ENCODE peak calls at places on chromosomes 4 and X, in eight cellular contexts. A, B, U, N, G, D, E and K are unnamed samples.

GRCh38 chr4:1242506-1243450 is 6.2 kb downstream of the CTBP1 start:
- DNase-seq in N (no peak), E (no peak), G (no peak), A (no peak), U (no peak), D (no peak), B (peak; percentile 6), K (no peak)

GRCh38 chr4:104592894-104593470 is 98.3 kb upstream of the CXXC4 start:
- DNase-seq in D (no peak), N (peak; percentile 68), G (no peak), E (peak; percentile 52), A (peak; percentile 0), B (no peak), U (peak; percentile 10), K (peak; percentile 90)

GRCh38 chr4:90187148-90187884 is 60.1 kb downstream of the CCSER1 start:
- DNase-seq in D (no peak), A (no peak), E (no peak), G (no peak), U (no peak), B (no peak), N (no peak), K (no peak)

GRCh38 chr4:81260443-81261102 is 45.6 kb upstream of the PRKG2 start:
- DNase-seq in U (peak; percentile 46), G (no peak), E (no peak), B (peak; percentile 6), N (no peak), A (no peak), D (peak; percentile 1), K (no peak)

GRCh38 chr4:177246636-177247584 is 62.8 kb upstream of the NEIL3 start:
- DNase-seq in D (no peak), B (no peak), E (peak; percentile 49), G (no peak), U (no peak), A (peak; percentile 80), N (peak; percentile 78), K (peak; percentile 23)

GRCh38 chrX:106917830-106918500 is 2.2 kb upstream of the CLDN2 start:
- DNase-seq in A (peak; percentile 71), E (peak; percentile 68), G (no peak), N (peak; percentile 55), U (no peak), D (peak; percentile 83), B (no peak), K (peak; percentile 20)

GRCh38 chrX:70508296-70508911 is 63.8 kb downstream of the DLG3 start:
- DNase-seq in A (peak; percentile 8), N (no peak), G (no peak), B (no peak), D (no peak), E (no peak), U (peak; percentile 5), K (peak; percentile 1)

GRCh38 chrX:100913111-100913510 is 15.6 kb downstream of the XKRX start:
- DNase-seq in N (no peak), B (no peak), U (no peak), D (no peak), G (no peak), E (no peak), A (no peak), K (no peak)

GRCh38 chrX:65921363-65921762 is 118.5 kb downstream of the VSIG4 start:
- DNase-seq in G (no peak), U (no peak), B (no peak), N (no peak), E (no peak), D (no peak), A (no peak), K (no peak)

GRCh38 chr4:673349-674091 is 556 bp downstream of the ATP5ME start:
- DNase-seq in N (no peak), E (no peak), G (no peak), A (no peak), D (no peak), U (peak; percentile 61), B (no peak), K (peak; percentile 36)

GRCh38 chr4:89152972-89153371 is 41.6 kb downstream of the TIGD2 start:
- DNase-seq in U (peak; percentile 24), N (no peak), D (no peak), E (no peak), G (no peak), A (no peak), B (no peak), K (no peak)

GRCh38 chr4:6246170-6246634 is 23.4 kb upstream of the WFS1 start:
- DNase-seq in B (no peak), N (no peak), G (no peak), A (no peak), E (no peak), D (no peak), U (no peak), K (no peak)

DNA sequence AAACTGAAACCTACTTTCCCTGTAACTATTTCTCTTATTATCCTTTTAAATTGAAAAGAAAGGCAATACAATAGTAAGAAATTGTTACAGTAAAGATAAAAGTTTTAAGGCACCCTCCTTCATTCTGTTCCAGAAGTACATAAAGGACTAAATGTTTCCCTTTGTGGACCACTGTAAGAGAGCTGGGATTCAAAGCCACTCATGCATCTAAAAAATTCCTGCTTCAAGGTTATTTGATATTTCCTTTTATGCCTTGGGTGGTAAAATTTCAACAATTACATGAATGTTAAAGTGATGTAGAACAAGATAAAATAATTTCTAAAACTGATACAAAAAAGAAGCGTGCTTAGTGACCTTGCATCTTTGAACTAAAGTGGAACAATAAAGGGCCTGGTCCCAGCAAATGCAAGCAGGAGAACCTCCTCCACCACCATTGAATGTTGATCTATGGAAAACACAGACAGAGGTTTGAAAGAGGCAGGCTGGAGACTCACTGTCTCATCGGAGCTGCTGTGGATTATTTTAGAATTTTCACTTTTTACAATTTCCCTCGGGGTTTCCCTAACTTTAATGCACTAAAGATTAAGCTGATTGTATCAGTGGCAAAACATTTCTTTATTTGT is 42.4 kb upstream of the PRSS12 start:
- DNase-seq in E (no peak), B (no peak), A (no peak), D (no peak), N (no peak), G (no peak), U (no peak), K (no peak)
- H2AFZ ChIP-seq in E (no peak overlapping the region), B (no peak overlapping the region), A (no peak overlapping the region), D (peak overlapping the region; percentile 5), N (no peak overlapping the region), G (peak overlapping the region; percentile 58), U (no peak overlapping the region), K (no peak overlapping the region)

GRCh38 chr4:80125252-80126177 is 52.5 kb upstream of the ANTXR2 start:
- DNase-seq in U (no peak), N (peak; percentile 50), E (peak; percentile 14), A (peak; percentile 50), B (peak; percentile 28), D (peak; percentile 31), G (no peak), K (peak; percentile 30)

GRCh38 chr4:80126435-80126834 is 53.4 kb upstream of the ANTXR2 start:
- DNase-seq in G (no peak), E (no peak), A (no peak), D (no peak), N (no peak), B (no peak), U (no peak), K (no peak)

GRCh38 chr4:80129785-80130184 is 56.8 kb upstream of the ANTXR2 start:
- DNase-seq in E (no peak), D (no peak), B (no peak), N (no peak), A (no peak), G (no peak), U (no peak), K (no peak)

GRCh38 chr4:80128941-80129340 is 55.9 kb upstream of the ANTXR2 start:
- DNase-seq in A (no peak), D (no peak), G (no peak), B (no peak), E (no peak), U (no peak), N (no peak), K (no peak)

DNA sequence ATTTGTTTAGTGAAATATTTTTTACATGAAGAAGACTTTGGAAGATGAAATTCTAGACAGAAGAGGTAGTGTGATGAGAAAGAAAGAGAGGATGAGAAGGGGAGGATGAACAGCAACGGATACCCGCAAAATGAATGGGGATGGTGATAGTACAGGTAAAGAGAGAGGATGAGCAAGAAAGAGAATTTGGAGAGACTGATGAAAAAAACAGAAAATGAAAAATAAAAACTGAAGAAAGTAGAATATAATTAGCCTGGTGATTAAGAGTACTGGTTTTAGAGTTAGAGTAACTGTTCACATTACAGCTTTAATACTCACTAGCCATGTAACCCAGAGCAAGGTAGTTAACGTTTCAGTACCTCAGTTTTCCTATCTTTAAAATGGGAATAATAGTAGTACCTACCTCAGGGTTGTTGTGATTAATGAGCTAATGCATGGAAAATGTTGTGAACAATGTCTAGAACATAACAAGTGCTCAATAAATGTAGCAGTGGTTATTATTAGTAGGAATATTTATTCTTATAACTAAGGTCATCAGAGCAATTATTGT is 54.9 kb upstream of the ANTXR2 start:
- DNase-seq in B (no peak), N (no peak), A (no peak), G (no peak), D (no peak), E (no peak), U (no peak), K (no peak)
- H3K9ac ChIP-seq in B (peak overlapping the region; percentile 36), N (no peak overlapping the region), A (no peak overlapping the region), G (no peak overlapping the region), D (no peak overlapping the region), E (no peak overlapping the region), U (no peak overlapping the region), K (no peak overlapping the region)

GRCh38 chr4:40372651-40373050 is 37.5 kb downstream of the CHRNA9 start:
- DNase-seq in U (no peak), N (no peak), B (no peak), E (no peak), G (no peak), A (no peak), D (no peak), K (no peak)

GRCh38 chr4:40363945-40364344 is 28.8 kb downstream of the CHRNA9 start:
- DNase-seq in E (no peak), N (no peak), D (no peak), U (no peak), A (no peak), G (no peak), B (no peak), K (no peak)

GRCh38 chr4:40369437-40370278 is 34.5 kb downstream of the CHRNA9 start:
- DNase-seq in B (no peak), N (no peak), U (no peak), D (no peak), A (no peak), E (no peak), G (no peak), K (no peak)

GRCh38 chr4:40363382-40363920 is 28.3 kb downstream of the CHRNA9 start:
- DNase-seq in D (no peak), E (no peak), U (no peak), B (no peak), G (no peak), N (no peak), A (no peak), K (no peak)

DNA sequence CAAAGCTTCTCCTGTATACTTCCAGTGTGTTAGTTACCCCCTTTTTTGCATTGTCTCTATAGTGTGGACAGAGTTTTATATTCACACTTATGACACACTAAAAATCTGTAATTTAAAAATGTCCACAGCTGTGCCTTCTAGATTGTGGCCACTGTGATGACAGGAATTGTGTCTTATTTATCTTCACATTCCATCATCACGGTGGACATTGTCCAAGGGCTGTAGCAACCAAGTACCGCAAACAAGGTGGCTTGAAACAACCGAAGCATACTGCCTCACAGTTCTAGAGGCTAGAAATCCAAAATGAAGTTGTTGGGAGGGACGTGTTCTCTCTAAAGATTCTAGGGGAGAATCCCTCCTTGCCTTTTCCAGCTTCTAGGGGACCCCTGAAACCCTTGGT is 32.3 kb downstream of the CHRNA9 start:
- DNase-seq in E (no peak), G (no peak), B (no peak), D (no peak), U (no peak), N (no peak), A (no peak), K (no peak)
- H2AFZ ChIP-seq in E (no peak overlapping the region), G (no peak overlapping the region), B (no peak overlapping the region), D (no peak overlapping the region), U (no peak overlapping the region), N (no peak overlapping the region), A (no peak overlapping the region), K (no peak overlapping the region)

GRCh38 chr4:123739806-123740205 is 343.2 kb downstream of the SPRY1 start:
- DNase-seq in D (no peak), A (no peak), B (no peak), N (no peak), E (no peak), G (no peak), U (no peak), K (no peak)
- H3K9ac ChIP-seq in D (no peak overlapping the region), A (no peak overlapping the region), B (no peak overlapping the region), N (no peak overlapping the region), E (no peak overlapping the region), G (no peak overlapping the region), U (no peak overlapping the region), K (no peak overlapping the region)